ENCODE peak calls at places on chromosomes 3 and 15, in four cellular contexts. T, B, Y and H are unnamed samples.

GRCh38 chr3:132210476-132211346 is 106.5 kb upstream of the ACP3 start:
- DNase-seq in T (no peak), B (no peak), Y (no peak), H (no peak)

GRCh38 chr15:60844431-60845174 is 365.7 kb upstream of the ICE2 start:
- DNase-seq in T (peak), B (no peak), Y (no peak), H (no peak)

GRCh38 chr3:38738630-38739395 is 77.2 kb downstream of the SCN10A start:
- DNase-seq in T (no peak), B (peak), Y (peak), H (peak)

GRCh38 chr3:38018296-38019266 is 10.9 kb downstream of the PLCD1 start:
- DNase-seq in T (no peak), B (no peak), Y (no peak), H (no peak)

GRCh38 chr3:17645074-17645698 is 97.2 kb downstream of the TBC1D5 start:
- DNase-seq in T (no peak), B (peak), Y (peak), H (peak)

GRCh38 chr3:5112043-5112442 is 10.0 kb upstream of the ARL8B start:
- DNase-seq in T (no peak), B (no peak), Y (no peak), H (no peak)

GRCh38 chr3:197356275-197356674 is 57.9 kb upstream of the DLG1 start:
- DNase-seq in T (no peak), B (no peak), Y (no peak), H (peak)

GRCh38 chr3:98971183-98971681 is 69.7 kb upstream of the DCBLD2 start:
- DNase-seq in T (no peak), B (no peak), Y (no peak), H (peak)

GRCh38 chr3:157532529-157533297 is 29.5 kb upstream of the VEPH1 start:
- DNase-seq in T (no peak), B (peak), Y (peak), H (peak)

GRCh38 chr15:65857718-65858402 is 11.4 kb upstream of the RAB11A start:
- DNase-seq in T (no peak), B (no peak), Y (no peak), H (no peak)

GRCh38 chr3:52535411-52536111 is 844 bp upstream of the UQCC5 start:
- DNase-seq in T (no peak), B (no peak), Y (no peak), H (no peak)

GRCh38 chr3:48371651-48372376 is at the start of gene FBXW12:
- DNase-seq in T (no peak), B (no peak), Y (no peak), H (no peak)

GRCh38 chr15:34213690-34214089 is 3.8 kb upstream of the KATNBL1 start:
- DNase-seq in T (no peak), B (no peak), Y (no peak), H (no peak)

GRCh38 chr3:123807820-123808219 is 76.3 kb downstream of the MYLK start:
- DNase-seq in T (no peak), B (no peak), Y (no peak), H (no peak)

GRCh38 chr3:15693340-15693739 is 91.8 kb downstream of the BTD start:
- DNase-seq in T (no peak), B (no peak), Y (no peak), H (no peak)

GRCh38 chr3:196150481-196150880 is 60.7 kb downstream of the ZDHHC19 start:
- DNase-seq in T (no peak), B (no peak), Y (no peak), H (no peak)